ENCODE peak calls at places on chromosomes 7 and 10, in four cellular contexts. R is GM06990; C is CD8-positive, alpha-beta T cell; V is lung. M is an unnamed sample.

GRCh38 chr10:29033311-29033940 is 255.4 kb upstream of the LYZL1 start:
- DNase-seq in C (no peak), R (peak; percentile 57), V (no peak), M (no peak)

GRCh38 chr10:21895932-21896331 is 107.6 kb downstream of the DNAJC1 start:
- DNase-seq in R (no peak), V (no peak), C (no peak), M (no peak)

GRCh38 chr10:102065561-102066420 is 642 bp downstream of the HPS6 start:
- DNase-seq in R (peak; percentile 52), V (no peak), C (no peak), M (peak; percentile 64)

GRCh38 chr7:19696926-19697325 is 11.9 kb downstream of the POLR1F start:
- DNase-seq in C (no peak), R (no peak), V (no peak), M (no peak)

GRCh38 chr10:29326299-29326698 is 37.4 kb downstream of the LYZL1 start:
- DNase-seq in C (no peak), V (no peak), R (no peak), M (no peak)

GRCh38 chr7:36752026-36752735 is 27.9 kb upstream of the AOAH start:
- DNase-seq in C (no peak), V (no peak), R (no peak), M (no peak)

GRCh38 chr10:48406204-48406603 is 99.7 kb downstream of the MAPK8 start:
- DNase-seq in R (no peak), C (no peak), V (no peak), M (peak; percentile 30)

GRCh38 chr7:44264221-44264956 is 61.0 kb downstream of the CAMK2B start:
- DNase-seq in V (no peak), R (no peak), C (no peak), M (no peak)

GRCh38 chr10:116694253-116694926 is 48.0 kb downstream of the HSPA12A start:
- DNase-seq in C (no peak), R (no peak), V (peak; percentile 56), M (no peak)

GRCh38 chr10:102796407-102797176 is 40.6 kb downstream of the CYP17A1 start:
- DNase-seq in R (peak; percentile 58), V (peak; percentile 70), C (no peak), M (peak; percentile 79)

GRCh38 chr10:79223346-79224048 is 123.8 kb upstream of the PPIF start:
- DNase-seq in V (peak; percentile 85), R (no peak), C (no peak), M (no peak)

GRCh38 chr7:1902231-1902855 is 232.3 kb downstream of the ELFN1 start:
- DNase-seq in R (no peak), C (no peak), V (no peak), M (no peak)

GRCh38 chr7:71695189-71695588 is 563.2 kb downstream of the GALNT17 start:
- DNase-seq in V (no peak), R (no peak), C (no peak), M (no peak)

DNA sequence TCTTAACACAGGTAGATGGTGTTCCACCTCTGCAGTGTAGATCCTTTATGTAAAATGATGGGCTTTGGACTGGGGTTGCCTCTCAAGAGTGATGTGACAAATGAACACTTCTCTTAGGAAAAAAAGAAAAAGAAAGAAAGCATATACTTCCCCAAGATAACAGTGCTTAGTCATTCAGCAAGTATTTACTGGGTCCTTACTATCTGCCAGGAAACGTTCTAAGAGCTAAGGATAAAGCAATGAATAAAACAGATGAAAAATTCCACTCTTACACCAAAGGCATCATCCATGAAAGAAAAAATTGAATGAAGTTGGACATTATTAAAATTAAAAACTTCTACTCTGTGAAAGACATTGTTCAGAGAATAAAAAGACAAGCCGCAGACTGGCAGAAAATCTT is 177.3 kb downstream of the C7orf25 start:
- DNase-seq in V (no peak), C (no peak), R (no peak), M (peak; percentile 39)
- H3K4me3 ChIP-seq in V (no peak overlapping the region), C (no peak overlapping the region), R (no peak overlapping the region), M (no peak overlapping the region)

GRCh38 chr7:98280791-98281756 is at the start of gene BRI3:
- DNase-seq in V (peak; percentile 94), C (peak; percentile 88), R (peak; percentile 91), M (peak; percentile 85)
- TF ChIP-seq CTCF in V (no peak), C (no peak), R (peak; percentile 28), M (no peak)

DNA sequence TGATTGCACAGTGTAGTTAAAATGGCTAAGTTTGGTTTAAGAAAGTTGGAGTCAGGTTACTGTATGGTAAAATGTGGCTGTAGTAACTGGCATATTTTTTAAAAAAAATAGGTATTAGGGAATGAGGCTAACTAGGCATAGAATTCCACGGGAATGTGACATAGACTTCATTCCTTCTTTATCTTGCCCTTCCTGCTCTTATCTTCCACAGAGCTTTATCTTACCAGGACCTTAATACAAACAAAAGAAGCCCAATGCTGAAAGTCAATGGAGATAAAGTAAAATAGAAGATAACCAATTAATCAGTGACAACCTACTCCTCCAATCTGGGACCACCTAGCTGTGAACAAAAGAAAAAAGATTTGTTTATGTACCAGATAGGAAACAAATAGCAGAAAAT is 58.1 kb downstream of the TET1 start:
- DNase-seq in R (no peak), V (no peak), C (no peak), M (no peak)
- H3K4me3 ChIP-seq in R (no peak overlapping the region), V (no peak overlapping the region), C (no peak overlapping the region), M (no peak overlapping the region)

DNA sequence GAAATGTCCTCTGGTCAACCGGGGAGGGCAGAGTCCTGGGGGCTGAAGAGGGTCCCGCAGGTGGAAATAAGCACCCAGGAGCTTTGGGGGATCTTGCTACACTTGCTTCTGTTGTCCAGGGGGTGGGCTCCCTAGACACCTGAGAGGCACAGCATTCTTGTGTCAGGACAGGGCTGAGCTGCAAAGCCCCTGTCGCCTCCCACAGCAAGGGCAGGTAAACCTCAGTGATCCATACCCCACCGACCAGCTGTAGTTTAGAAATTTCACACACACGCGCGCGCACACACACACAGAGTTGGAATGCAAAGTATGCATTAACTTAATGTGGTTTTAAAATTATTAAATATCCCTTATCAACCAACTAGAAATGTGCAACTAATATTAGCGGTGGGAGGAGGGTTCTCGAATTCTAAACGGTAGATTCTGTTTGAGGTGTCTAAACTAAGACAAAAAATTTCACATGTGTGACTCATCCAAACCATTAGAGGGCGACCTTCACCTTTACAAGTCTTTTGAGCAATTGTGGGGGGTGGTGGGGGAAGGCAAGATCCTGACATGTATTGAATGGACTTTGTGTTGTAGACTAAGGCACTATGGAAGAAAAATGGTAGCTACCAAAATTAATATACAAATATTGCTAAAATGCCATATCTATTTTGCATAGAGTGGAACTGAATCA is 34.3 kb upstream of the PTF1A start:
- DNase-seq in R (no peak), C (no peak), V (no peak), M (peak; percentile 24)
- TF ChIP-seq CTCF in R (peak; percentile 57), C (no peak), V (no peak), M (no peak)

GRCh38 chr7:98678215-98678614 is 61.1 kb downstream of the NPTX2 start:
- DNase-seq in V (no peak), R (no peak), C (no peak), M (no peak)
- H3K4me3 ChIP-seq in V (no peak overlapping the region), R (no peak overlapping the region), C (no peak overlapping the region), M (no peak overlapping the region)

M was measured in foreskin fibroblast.